ENCODE peak calls at places on chromosomes 13 and 19, in five cellular contexts. X is thoracic aorta; I is tibial artery; P is smooth muscle cell of the brain vasculature; R is stimulated activated CD8-positive, alpha-beta memory T cell treated with anti-CD3 and anti-CD28 coated beads, Interleukin-12 subunit alpha, Interleukin-12 subunit beta, amount 100 ng/mL, for 1 hour. D is an unnamed sample.
A peak's percentile ranks its signal among the peaks of the same experiment; 100 is the strongest.

GRCh38 chr13:98195054-98195791 is 18.2 kb upstream of the RNF113B start:
- DNase-seq in X (no peak), I (no peak), P (no peak), R (no peak), D (no peak)

GRCh38 chr19:58374200-58374599 is 6.6 kb downstream of the ZNF837 start:
- DNase-seq in X (no peak), I (no peak), P (no peak), R (no peak), D (no peak)

GRCh38 chr13:111480976-111481375 is 160.5 kb downstream of the TEX29 start:
- DNase-seq in X (no peak), I (no peak), P (no peak), R (no peak), D (no peak)

GRCh38 chr13:37202264-37202663 is 96.8 kb upstream of the CSNK1A1L start:
- DNase-seq in X (no peak), I (no peak), P (no peak), R (no peak), D (no peak)

GRCh38 chr19:40671404-40671803 is 19.0 kb downstream of the NUMBL start:
- DNase-seq in X (no peak), I (no peak), P (no peak), R (no peak), D (no peak)

GRCh38 chr13:103803349-103803748 is 737.1 kb upstream of the SLC10A2 start:
- DNase-seq in X (no peak), I (no peak), P (no peak), R (no peak), D (no peak)

GRCh38 chr19:35612224-35612558 is 344 bp upstream of the HAUS5 start:
- DNase-seq in X (no peak), I (no peak), P (no peak), R (no peak), D (no peak)

GRCh38 chr19:34260771-34261173 is 6.4 kb downstream of the GARRE1 start:
- DNase-seq in X (no peak), I (no peak), P (no peak), R (no peak), D (peak; percentile 73)

GRCh38 chr19:19057720-19058119 is 6.1 kb upstream of the SLC25A42 start:
- DNase-seq in X (no peak), I (no peak), P (no peak), R (no peak), D (no peak)

D was measured in ELF-1.